ENCODE peak calls at places on chromosomes 13 and 19, in seven cellular contexts. I is OCI-LY7, G is aorta, Y is uterus, P is thoracic aorta, Z is Karpas-422, T is tibial nerve. B is an unnamed sample. For H3K9me3 and H3K36me3, the result is how much of the 10 kb centered on the place peaks cover.

GRCh38 chr19:55459950-55460657 is 1.3 kb downstream of the ISOC2 start:
- DNase-seq in G (no peak), T (no peak), Z (no peak), I (no peak), P (no peak), Y (no peak), B (no peak)

GRCh38 chr19:49691243-49692101 is 556 bp downstream of the CPT1C start:
- DNase-seq in T (no peak), G (peak), Z (peak), Y (peak), I (no peak), P (no peak), B (no peak)

GRCh38 chr19:34173145-34173956 is 1.0 kb downstream of the LSM14A start:
- DNase-seq in I (peak), P (no peak), T (peak), G (peak), Z (peak), Y (peak), B (peak)

GRCh38 chr13:74767031-74767430 is 632.8 kb upstream of the KLF12 start:
- DNase-seq in I (no peak), Z (no peak), P (no peak), Y (no peak), G (no peak), T (no peak), B (no peak)

GRCh38 chr19:31548941-31549340 is 199.7 kb upstream of the TSHZ3 start:
- DNase-seq in G (no peak), Z (peak), T (no peak), Y (no peak), I (peak), P (no peak), B (no peak)

GRCh38 chr19:1471514-1472107 is 7.4 kb downstream of the C19orf25 start:
- DNase-seq in Y (no peak), G (no peak), P (no peak), I (peak), T (no peak), Z (peak), B (no peak)

GRCh38 chr19:49422407-49423277 is 599 bp downstream of the PTH2 start:
- DNase-seq in I (no peak), Z (no peak), T (no peak), Y (no peak), G (no peak), P (no peak), B (peak)

GRCh38 chr13:84265365-84265764 is 383.1 kb upstream of the SLITRK1 start:
- DNase-seq in G (no peak), P (no peak), T (no peak), Z (no peak), Y (no peak), I (no peak), B (no peak)

GRCh38 chr19:14817052-14817451 is 17.9 kb downstream of the OR7A5 start:
- DNase-seq in I (no peak), G (no peak), Z (no peak), Y (no peak), T (no peak), P (no peak), B (no peak)

GRCh38 chr19:14814982-14815381 is 20.0 kb downstream of the OR7A5 start:
- DNase-seq in Z (no peak), T (no peak), I (no peak), G (no peak), Y (no peak), P (no peak), B (no peak)

GRCh38 chr19:14821958-14822357 is 13.0 kb downstream of the OR7A5 start:
- DNase-seq in Y (no peak), G (no peak), I (no peak), Z (no peak), P (no peak), T (no peak), B (no peak)

DNA sequence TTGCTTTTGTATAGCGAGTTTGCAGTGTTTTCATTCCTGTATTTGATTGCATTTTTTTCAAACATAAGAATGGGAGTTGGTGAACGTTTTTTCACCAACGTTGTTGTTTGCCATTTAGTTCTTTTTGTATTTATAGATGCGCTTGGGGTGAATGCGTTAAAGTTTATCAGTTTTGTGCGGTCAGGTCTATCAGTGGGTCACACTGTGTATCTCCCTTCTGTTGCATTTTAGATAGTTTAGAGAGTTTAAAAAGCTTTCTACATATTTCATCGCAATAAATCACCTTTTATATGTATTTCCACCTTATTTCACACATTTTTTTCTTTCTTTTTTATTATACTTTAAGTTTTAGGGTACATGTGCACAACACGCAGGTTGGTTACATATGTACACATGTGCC is 16.4 kb downstream of the OR7A5 start:
- DNase-seq in Y (no peak), G (no peak), I (no peak), T (no peak), Z (no peak), P (no peak), B (no peak)
- H3K9me3 ChIP-seq in Y (under half), G (under half), I (under half), T (under half), Z (under half), P (under half), B (under half)

GRCh38 chr19:5932146-5932545 is 18.1 kb downstream of the CAPS start:
- DNase-seq in I (no peak), G (no peak), Y (no peak), Z (no peak), T (no peak), P (no peak), B (no peak)
- H3K36me3 ChIP-seq in I (half or more), G (under half), Y (under half), Z (under half), T (under half), P (under half), B (half or more)

GRCh38 chr13:25768726-25769270 is 283.0 kb downstream of the SHISA2 start:
- DNase-seq in Z (no peak), I (no peak), G (no peak), Y (no peak), P (no peak), T (no peak), B (no peak)

GRCh38 chr13:25771208-25771607 is 280.6 kb downstream of the SHISA2 start:
- DNase-seq in Z (no peak), T (no peak), P (no peak), G (no peak), Y (no peak), I (peak), B (no peak)

GRCh38 chr13:25771641-25772478 is 280.0 kb downstream of the SHISA2 start:
- DNase-seq in I (no peak), Z (no peak), G (no peak), P (no peak), T (no peak), Y (no peak), B (no peak)

GRCh38 chr13:25766576-25766975 is 285.2 kb downstream of the SHISA2 start:
- DNase-seq in P (no peak), T (no peak), Y (no peak), Z (no peak), G (no peak), I (no peak), B (no peak)

DNA sequence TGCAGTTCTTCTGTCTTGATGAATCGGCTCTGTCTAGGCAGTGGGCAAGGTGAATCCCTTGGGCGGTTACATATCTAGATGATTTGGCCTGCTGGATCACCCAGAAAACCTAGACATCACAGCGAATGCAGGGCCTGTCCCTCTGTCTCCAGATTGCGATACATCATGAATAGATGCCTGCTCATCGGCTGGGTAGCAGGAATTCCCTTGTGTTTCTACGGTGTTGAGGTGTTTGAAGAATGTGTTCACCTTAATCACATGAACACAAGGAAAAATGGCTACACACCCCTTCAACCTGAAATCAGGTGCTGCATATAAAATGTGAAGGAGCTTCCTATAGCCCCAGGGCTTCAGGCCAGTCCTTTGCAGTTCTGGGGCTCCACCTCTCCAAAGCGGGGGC is 281.2 kb downstream of the SHISA2 start:
- DNase-seq in P (no peak), Y (no peak), G (no peak), Z (no peak), I (no peak), T (no peak), B (no peak)
- H3K9me3 ChIP-seq in P (under half), Y (under half), G (under half), Z (under half), I (under half), T (under half), B (under half)

GRCh38 chr19:21491161-21491560 is 14.2 kb upstream of the ZNF429 start:
- DNase-seq in G (no peak), T (no peak), Z (no peak), P (no peak), Y (no peak), I (no peak), B (no peak)
- H3K36me3 ChIP-seq in G (under half), T (under half), Z (under half), P (under half), Y (under half), I (under half), B (under half)

GRCh38 chr19:51948979-51949378 is 21.7 kb downstream of the ZNF613 start:
- DNase-seq in G (peak), Z (no peak), T (no peak), I (no peak), Y (no peak), P (no peak), B (peak)
- H3K9me3 ChIP-seq in G (under half), Z (half or more), T (half or more), I (under half), Y (half or more), P (half or more), B (half or more)

DNA sequence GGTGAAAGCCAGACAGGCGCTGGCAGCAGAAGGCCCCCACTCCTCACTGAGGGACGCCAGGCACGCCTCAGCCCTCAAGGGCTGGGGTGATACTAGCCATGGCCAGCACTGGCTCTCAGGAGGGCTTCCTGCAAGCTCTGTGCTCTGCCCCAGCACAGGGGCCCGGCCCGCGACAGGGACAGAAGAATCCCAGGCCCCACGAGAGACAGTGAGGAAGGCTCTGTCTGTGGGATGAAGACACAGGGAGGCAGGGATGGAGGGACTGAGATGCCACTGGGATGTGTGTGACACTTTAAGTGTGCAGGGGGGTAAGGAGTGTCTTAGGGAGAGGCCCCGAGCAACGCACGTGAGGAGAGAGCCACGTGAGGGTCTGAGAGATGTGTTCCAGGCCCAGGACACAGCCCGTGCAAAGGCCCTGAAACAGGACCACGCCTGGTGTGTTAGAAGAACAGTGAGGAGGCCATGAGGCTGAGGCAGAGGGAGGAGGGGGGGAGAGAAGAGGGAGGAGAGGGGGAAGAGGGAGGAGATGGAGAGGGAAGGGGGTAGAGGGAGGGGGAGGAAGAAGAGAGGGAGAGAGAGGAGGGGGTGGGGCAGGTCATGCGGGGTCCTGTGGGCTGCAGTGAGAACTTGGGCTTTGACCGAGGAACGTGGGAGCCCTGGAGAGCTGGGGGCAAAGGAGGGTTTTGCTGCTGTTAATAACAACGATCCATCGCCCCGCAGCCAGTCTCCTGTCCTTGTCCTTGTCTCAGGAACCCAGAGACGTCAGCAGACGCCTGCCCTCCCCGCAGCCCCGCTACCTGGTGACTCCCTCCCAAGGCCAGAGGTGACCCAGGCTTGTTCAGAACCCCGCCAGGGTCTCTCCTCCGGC is 7.2 kb downstream of the RPL36 start:
- DNase-seq in I (no peak), Y (no peak), T (no peak), Z (peak), G (no peak), P (no peak), B (no peak)
- H3K36me3 ChIP-seq in I (half or more), Y (under half), T (under half), Z (under half), G (under half), P (half or more), B (under half)

DNA sequence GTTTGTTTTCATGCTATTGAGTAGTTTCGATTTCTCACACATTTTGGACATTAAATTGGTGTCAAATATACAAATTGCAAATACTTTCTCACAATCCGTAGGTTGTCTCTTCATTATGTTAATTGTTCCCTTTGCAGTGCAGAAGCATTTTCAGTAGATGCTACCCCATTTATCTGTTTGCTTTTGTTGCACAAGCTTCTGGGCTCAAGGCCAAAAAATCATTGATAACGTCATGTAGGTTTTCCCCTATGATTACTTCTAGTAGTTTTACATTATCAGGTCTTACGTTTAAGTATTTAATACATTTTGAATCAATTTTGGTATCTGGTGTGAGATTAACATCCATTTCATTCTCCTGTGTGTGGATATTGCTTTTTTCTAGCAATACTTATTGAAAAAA is 14.0 kb upstream of the ZNF347 start:
- DNase-seq in I (no peak), T (no peak), Z (no peak), Y (no peak), P (no peak), G (no peak), B (no peak)
- H3K9me3 ChIP-seq in I (under half), T (under half), Z (under half), Y (under half), P (under half), G (under half), B (under half)

GRCh38 chr13:110047511-110047910 is 259.4 kb downstream of the COL4A1 start:
- DNase-seq in Y (peak), G (peak), Z (no peak), T (no peak), P (peak), I (no peak), B (peak)
- H3K36me3 ChIP-seq in Y (under half), G (under half), Z (under half), T (under half), P (under half), I (under half), B (under half)

GRCh38 chr19:3873151-3873550 is 4.3 kb upstream of the ZFR2 start:
- DNase-seq in Y (no peak), G (no peak), I (no peak), Z (no peak), P (no peak), T (no peak), B (no peak)
- H3K9me3 ChIP-seq in Y (under half), G (under half), I (under half), Z (under half), P (under half), T (under half), B (under half)